ENCODE peak calls at places on chromosomes 13 and 19, in five cellular contexts. One of them, this sample, is unnamed.

GRCh38 chr13:100594731-100595130 is 6.1 kb upstream of the GGACT start:
- DNase-seq in choroid plexus epithelial cell: no peak
- DNase-seq in coronary artery: no peak
- DNase-seq in BJ: no peak
- DNase-seq in lower leg skin: no peak
- DNase-seq in this sample: no peak

GRCh38 chr13:53064721-53065120 is 36.1 kb downstream of the OLFM4 start:
- DNase-seq in choroid plexus epithelial cell: no peak
- DNase-seq in coronary artery: no peak
- DNase-seq in BJ: no peak
- DNase-seq in lower leg skin: no peak
- DNase-seq in this sample: no peak

GRCh38 chr13:20136781-20137703 is 23.8 kb downstream of the GJA3 start:
- DNase-seq in choroid plexus epithelial cell: peak
- DNase-seq in coronary artery: no peak
- DNase-seq in BJ: no peak
- DNase-seq in lower leg skin: no peak
- DNase-seq in this sample: no peak

GRCh38 chr13:93309886-93310520 is 83.4 kb downstream of the GPC6 start:
- DNase-seq in choroid plexus epithelial cell: peak
- DNase-seq in coronary artery: no peak
- DNase-seq in BJ: no peak
- DNase-seq in lower leg skin: no peak
- DNase-seq in this sample: peak

GRCh38 chr13:96994030-96994848 is at the start of gene OXGR1:
- DNase-seq in choroid plexus epithelial cell: no peak
- DNase-seq in coronary artery: no peak
- DNase-seq in BJ: no peak
- DNase-seq in lower leg skin: no peak
- DNase-seq in this sample: no peak

GRCh38 chr13:65036999-65037398 is 2193.1 kb downstream of the PCDH9 start:
- DNase-seq in choroid plexus epithelial cell: no peak
- DNase-seq in coronary artery: no peak
- DNase-seq in BJ: no peak
- DNase-seq in lower leg skin: no peak
- DNase-seq in this sample: no peak

GRCh38 chr13:102487330-102487729 is 85.5 kb upstream of the FGF14 start:
- DNase-seq in choroid plexus epithelial cell: peak
- DNase-seq in coronary artery: no peak
- DNase-seq in BJ: no peak
- DNase-seq in lower leg skin: no peak
- DNase-seq in this sample: no peak

GRCh38 chr13:31310781-31311180 is 111.0 kb downstream of the B3GLCT start:
- DNase-seq in choroid plexus epithelial cell: peak
- DNase-seq in coronary artery: no peak
- DNase-seq in BJ: no peak
- DNase-seq in lower leg skin: no peak
- DNase-seq in this sample: no peak

GRCh38 chr13:98143601-98144500 is 957 bp downstream of the FARP1 start:
- DNase-seq in choroid plexus epithelial cell: peak
- DNase-seq in coronary artery: no peak
- DNase-seq in BJ: no peak
- DNase-seq in lower leg skin: peak
- DNase-seq in this sample: peak

GRCh38 chr19:4597278-4597974 is 37.9 kb upstream of the SEMA6B start:
- DNase-seq in choroid plexus epithelial cell: no peak
- DNase-seq in coronary artery: no peak
- DNase-seq in BJ: no peak
- DNase-seq in lower leg skin: no peak
- DNase-seq in this sample: no peak

GRCh38 chr19:5052945-5053485 is 84.1 kb downstream of the KDM4B start:
- DNase-seq in choroid plexus epithelial cell: no peak
- DNase-seq in coronary artery: no peak
- DNase-seq in BJ: no peak
- DNase-seq in lower leg skin: no peak
- DNase-seq in this sample: no peak

GRCh38 chr13:98050041-98050466 is 92.8 kb upstream of the FARP1 start:
- DNase-seq in choroid plexus epithelial cell: no peak
- DNase-seq in coronary artery: no peak
- DNase-seq in BJ: no peak
- DNase-seq in lower leg skin: no peak
- DNase-seq in this sample: peak

GRCh38 chr13:29730253-29730652 is 120.2 kb downstream of the UBL3 start:
- DNase-seq in choroid plexus epithelial cell: no peak
- DNase-seq in coronary artery: no peak
- DNase-seq in BJ: no peak
- DNase-seq in lower leg skin: no peak
- DNase-seq in this sample: no peak

GRCh38 chr19:33152178-33152577 is 20.3 kb downstream of the WDR88 start:
- DNase-seq in choroid plexus epithelial cell: peak
- DNase-seq in coronary artery: no peak
- DNase-seq in BJ: no peak
- DNase-seq in lower leg skin: no peak
- DNase-seq in this sample: no peak

GRCh38 chr19:6374179-6374709 is 1.5 kb downstream of the PSPN start:
- DNase-seq in choroid plexus epithelial cell: no peak
- DNase-seq in coronary artery: no peak
- DNase-seq in BJ: no peak
- DNase-seq in lower leg skin: peak
- DNase-seq in this sample: no peak

GRCh38 chr13:89315287-89315686 is 1644.1 kb downstream of the SLITRK5 start:
- DNase-seq in choroid plexus epithelial cell: peak
- DNase-seq in coronary artery: no peak
- DNase-seq in BJ: no peak
- DNase-seq in lower leg skin: no peak
- DNase-seq in this sample: no peak

GRCh38 chr13:101925731-101926130 is 473.3 kb downstream of the ITGBL1 start:
- DNase-seq in choroid plexus epithelial cell: no peak
- DNase-seq in coronary artery: no peak
- DNase-seq in BJ: no peak
- DNase-seq in lower leg skin: no peak
- DNase-seq in this sample: no peak

GRCh38 chr19:23098988-23099387 is 17.8 kb upstream of the ZNF730 start:
- DNase-seq in choroid plexus epithelial cell: peak
- DNase-seq in coronary artery: no peak
- DNase-seq in BJ: no peak
- DNase-seq in lower leg skin: no peak
- DNase-seq in this sample: no peak

GRCh38 chr19:5974721-5975387 is 3.1 kb downstream of the RANBP3 start:
- DNase-seq in choroid plexus epithelial cell: peak
- DNase-seq in coronary artery: no peak
- DNase-seq in BJ: no peak
- DNase-seq in lower leg skin: no peak
- DNase-seq in this sample: no peak

GRCh38 chr13:39616087-39616694 is 13.2 kb upstream of the LHFPL6 start:
- DNase-seq in choroid plexus epithelial cell: peak
- DNase-seq in coronary artery: no peak
- DNase-seq in BJ: no peak
- DNase-seq in lower leg skin: no peak
- DNase-seq in this sample: peak

GRCh38 chr13:30038884-30039283 is 188.5 kb upstream of the UBL3 start:
- DNase-seq in choroid plexus epithelial cell: no peak
- DNase-seq in coronary artery: no peak
- DNase-seq in BJ: no peak
- DNase-seq in lower leg skin: no peak
- DNase-seq in this sample: peak

GRCh38 chr19:8149261-8150094 is at the start of gene FBN3:
- DNase-seq in choroid plexus epithelial cell: no peak
- DNase-seq in coronary artery: no peak
- DNase-seq in BJ: no peak
- DNase-seq in lower leg skin: no peak
- DNase-seq in this sample: no peak

GRCh38 chr13:27242642-27243185 is 8.6 kb upstream of the RPL21 start:
- DNase-seq in choroid plexus epithelial cell: no peak
- DNase-seq in coronary artery: no peak
- DNase-seq in BJ: no peak
- DNase-seq in lower leg skin: no peak
- DNase-seq in this sample: no peak

GRCh38 chr19:4800591-4801081 is 9.1 kb downstream of the FEM1A start:
- DNase-seq in choroid plexus epithelial cell: no peak
- DNase-seq in coronary artery: no peak
- DNase-seq in BJ: no peak
- DNase-seq in lower leg skin: peak
- DNase-seq in this sample: no peak

GRCh38 chr19:52227980-52228379 is 38.1 kb downstream of the PPP2R1A start:
- DNase-seq in choroid plexus epithelial cell: no peak
- DNase-seq in coronary artery: peak
- DNase-seq in BJ: no peak
- DNase-seq in lower leg skin: peak
- DNase-seq in this sample: no peak

GRCh38 chr13:53250272-53250875 is 221.8 kb downstream of the OLFM4 start:
- DNase-seq in choroid plexus epithelial cell: peak
- DNase-seq in coronary artery: no peak
- DNase-seq in BJ: peak
- DNase-seq in lower leg skin: no peak
- DNase-seq in this sample: peak

GRCh38 chr19:51742736-51743288 is 8.9 kb downstream of the FPR1 start:
- DNase-seq in choroid plexus epithelial cell: peak
- DNase-seq in coronary artery: no peak
- DNase-seq in BJ: no peak
- DNase-seq in lower leg skin: no peak
- DNase-seq in this sample: peak

GRCh38 chr19:7494416-7495098 is 5.7 kb upstream of the PEX11G start:
- DNase-seq in choroid plexus epithelial cell: peak
- DNase-seq in coronary artery: no peak
- DNase-seq in BJ: no peak
- DNase-seq in lower leg skin: no peak
- DNase-seq in this sample: peak

GRCh38 chr19:17404015-17404414 is 1.4 kb downstream of the BST2 start:
- DNase-seq in choroid plexus epithelial cell: no peak
- DNase-seq in coronary artery: no peak
- DNase-seq in BJ: no peak
- DNase-seq in lower leg skin: no peak
- DNase-seq in this sample: no peak

GRCh38 chr19:46944918-46945628 is 74.6 kb upstream of the NPAS1 start:
- DNase-seq in choroid plexus epithelial cell: peak
- DNase-seq in coronary artery: peak
- DNase-seq in BJ: no peak
- DNase-seq in lower leg skin: peak
- DNase-seq in this sample: peak

DNA sequence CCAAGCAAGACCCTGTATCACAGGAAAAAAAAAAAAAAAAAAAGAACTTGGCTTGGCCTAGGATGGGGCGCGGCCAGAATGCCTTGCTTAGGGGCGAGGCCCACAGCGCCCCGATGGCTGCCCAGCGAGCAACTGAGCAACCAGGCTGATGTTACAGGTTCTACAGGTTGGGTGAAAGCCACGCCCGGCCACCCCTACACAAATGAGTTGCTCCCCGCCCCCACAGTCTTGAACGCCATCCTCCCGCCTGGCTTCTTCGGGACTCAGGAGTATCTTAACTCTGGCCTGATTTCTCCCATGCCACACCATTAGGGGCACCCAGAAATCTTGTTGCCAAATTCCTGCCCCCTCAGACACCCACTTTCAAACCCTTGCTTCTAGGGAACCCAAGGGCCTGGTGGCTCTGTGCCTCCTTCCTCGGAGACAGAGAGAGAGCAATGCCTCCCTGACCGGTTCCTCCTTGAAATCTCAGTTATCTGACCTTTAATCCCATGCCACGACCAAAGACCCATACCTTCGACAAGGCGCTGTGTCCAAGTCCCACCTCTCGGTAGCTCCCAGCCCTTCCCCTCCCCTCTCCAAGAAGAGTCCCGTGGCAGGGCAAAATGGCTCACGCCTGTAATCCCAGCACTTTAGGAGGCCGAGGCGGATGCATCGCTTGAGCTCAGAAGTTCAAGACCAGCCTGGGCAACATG is 1.1 kb upstream of the CBLC start:
- DNase-seq in choroid plexus epithelial cell: no peak
- DNase-seq in coronary artery: no peak
- DNase-seq in BJ: no peak
- DNase-seq in lower leg skin: peak
- DNase-seq in this sample: no peak
- TF ChIP-seq CTCF in choroid plexus epithelial cell: no peak
- TF ChIP-seq CTCF in coronary artery: no peak
- TF ChIP-seq CTCF in BJ: no peak
- TF ChIP-seq CTCF in lower leg skin: no peak
- TF ChIP-seq CTCF in this sample: no peak

GRCh38 chr13:111210488-111210887 is 95.4 kb downstream of the ARHGEF7 start:
- DNase-seq in choroid plexus epithelial cell: peak
- DNase-seq in coronary artery: peak
- DNase-seq in BJ: peak
- DNase-seq in lower leg skin: no peak
- DNase-seq in this sample: peak
- H3K4me3 ChIP-seq in choroid plexus epithelial cell: peak
- H3K4me3 ChIP-seq in coronary artery: peak
- H3K4me3 ChIP-seq in BJ: peak
- H3K4me3 ChIP-seq in lower leg skin: no peak
- H3K4me3 ChIP-seq in this sample: no peak

DNA sequence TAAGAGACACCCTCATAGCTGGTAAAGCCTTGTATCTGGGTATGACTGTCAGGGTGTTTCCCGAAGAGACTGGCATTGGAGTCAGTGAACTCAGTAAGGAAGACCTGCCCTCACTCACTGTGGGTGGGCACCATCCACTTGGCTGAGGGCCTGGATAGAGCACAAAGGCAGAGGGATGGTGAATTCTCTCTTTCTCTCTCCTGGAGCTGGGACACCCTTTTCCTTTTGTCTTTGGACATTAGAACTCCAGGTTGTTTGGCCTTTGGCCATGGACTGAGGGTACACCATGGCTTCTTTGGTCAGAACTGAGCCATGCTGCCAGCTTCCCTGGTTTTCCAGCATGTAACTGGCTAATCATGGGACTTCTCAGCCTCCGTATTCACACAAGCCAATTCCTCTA is 4.6 kb upstream of the CEACAM1 start:
- DNase-seq in choroid plexus epithelial cell: no peak
- DNase-seq in coronary artery: no peak
- DNase-seq in BJ: no peak
- DNase-seq in lower leg skin: peak
- DNase-seq in this sample: no peak
- TF ChIP-seq CTCF in choroid plexus epithelial cell: no peak
- TF ChIP-seq CTCF in coronary artery: no peak
- TF ChIP-seq CTCF in BJ: no peak
- TF ChIP-seq CTCF in lower leg skin: no peak
- TF ChIP-seq CTCF in this sample: no peak

DNA sequence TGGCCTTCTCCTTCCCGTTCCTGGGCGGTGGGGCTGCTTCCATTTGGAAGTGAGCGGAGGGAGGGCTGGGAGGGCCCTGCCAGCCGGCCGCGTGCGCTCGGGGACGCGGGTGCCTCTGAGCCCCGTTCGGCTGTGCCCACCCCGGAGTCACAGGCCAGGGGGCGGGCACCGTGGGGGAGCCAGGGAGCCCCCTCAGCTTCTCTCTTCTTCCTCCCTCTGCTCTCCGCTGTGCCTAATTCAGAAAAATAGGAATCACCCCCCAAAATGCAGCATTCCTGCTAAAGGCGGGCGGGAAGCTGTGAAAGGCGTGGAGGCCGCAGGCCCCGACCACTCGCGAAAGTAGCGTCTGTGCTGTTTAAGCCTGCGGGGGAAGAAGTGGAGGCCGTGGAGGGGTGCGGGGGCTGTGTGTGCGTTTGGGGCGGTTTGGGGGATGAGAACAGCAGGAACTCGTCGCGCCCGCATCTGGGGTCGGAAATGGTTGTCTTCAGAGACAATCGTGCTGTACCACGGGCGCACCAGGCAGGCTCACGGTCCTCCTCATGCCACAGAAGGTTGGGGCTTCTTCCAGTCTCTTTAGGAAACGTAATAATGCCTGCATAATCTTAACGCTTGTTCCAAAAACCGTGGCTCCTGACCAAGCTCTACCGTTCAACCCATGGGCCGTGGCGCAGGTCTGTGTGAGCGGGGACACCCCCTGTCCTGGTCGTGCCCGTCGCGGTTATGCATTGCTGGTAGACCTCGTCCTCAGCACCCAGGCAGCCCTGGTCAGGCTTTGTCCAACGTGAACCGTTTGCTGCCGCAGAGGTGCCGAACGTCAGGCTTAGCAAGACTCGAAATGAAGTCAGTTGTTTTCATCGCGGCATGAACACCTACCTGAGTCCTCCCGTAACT is 110.4 kb upstream of the SOX1 start:
- DNase-seq in choroid plexus epithelial cell: no peak
- DNase-seq in coronary artery: peak
- DNase-seq in BJ: no peak
- DNase-seq in lower leg skin: peak
- DNase-seq in this sample: no peak
- H3K4me3 ChIP-seq in choroid plexus epithelial cell: no peak
- H3K4me3 ChIP-seq in coronary artery: no peak
- H3K4me3 ChIP-seq in BJ: no peak
- H3K4me3 ChIP-seq in lower leg skin: no peak
- H3K4me3 ChIP-seq in this sample: no peak

This sample was measured in cardiac fibroblast.